ENCODE peak calls at places on chromosomes 3 and 15, in four cellular contexts. T is AG04450, C is IMR-90, N is heart right ventricle. W is an unnamed sample.

GRCh38 chr3:181549266-181549665 is 162.5 kb upstream of the SOX2 start:
- DNase-seq in C (no peak), N (no peak), T (no peak), W (no peak)

GRCh38 chr3:135000465-135000864 is 205.4 kb downstream of the EPHB1 start:
- DNase-seq in N (no peak), C (no peak), T (no peak), W (no peak)

GRCh38 chr3:36595531-36595930 is 168.8 kb downstream of the DCLK3 start:
- DNase-seq in T (no peak), C (no peak), N (no peak), W (no peak)

GRCh38 chr15:101676965-101677364 is 24.8 kb upstream of the TM2D3 start:
- DNase-seq in C (peak; percentile 51), T (no peak), N (no peak), W (peak; percentile 66)

GRCh38 chr15:34927726-34928125 is 41.8 kb downstream of the AQR start:
- DNase-seq in T (no peak), C (no peak), N (no peak), W (no peak)

GRCh38 chr3:141797167-141797773 is 34.1 kb downstream of the GRK7 start:
- DNase-seq in N (peak; percentile 81), C (peak; percentile 7), T (no peak), W (peak; percentile 42)

GRCh38 chr3:160163259-160163878 is 61.9 kb upstream of the C3orf80 start:
- DNase-seq in T (peak; percentile 15), N (no peak), C (peak; percentile 47), W (no peak)

GRCh38 chr3:127407026-127407939 is 119.4 kb upstream of the PRR20G start:
- DNase-seq in T (no peak), C (no peak), N (peak; percentile 1), W (no peak)

GRCh38 chr15:89099968-89100367 is 11.7 kb downstream of the ABHD2 start:
- DNase-seq in C (no peak), N (no peak), T (no peak), W (no peak)

DNA sequence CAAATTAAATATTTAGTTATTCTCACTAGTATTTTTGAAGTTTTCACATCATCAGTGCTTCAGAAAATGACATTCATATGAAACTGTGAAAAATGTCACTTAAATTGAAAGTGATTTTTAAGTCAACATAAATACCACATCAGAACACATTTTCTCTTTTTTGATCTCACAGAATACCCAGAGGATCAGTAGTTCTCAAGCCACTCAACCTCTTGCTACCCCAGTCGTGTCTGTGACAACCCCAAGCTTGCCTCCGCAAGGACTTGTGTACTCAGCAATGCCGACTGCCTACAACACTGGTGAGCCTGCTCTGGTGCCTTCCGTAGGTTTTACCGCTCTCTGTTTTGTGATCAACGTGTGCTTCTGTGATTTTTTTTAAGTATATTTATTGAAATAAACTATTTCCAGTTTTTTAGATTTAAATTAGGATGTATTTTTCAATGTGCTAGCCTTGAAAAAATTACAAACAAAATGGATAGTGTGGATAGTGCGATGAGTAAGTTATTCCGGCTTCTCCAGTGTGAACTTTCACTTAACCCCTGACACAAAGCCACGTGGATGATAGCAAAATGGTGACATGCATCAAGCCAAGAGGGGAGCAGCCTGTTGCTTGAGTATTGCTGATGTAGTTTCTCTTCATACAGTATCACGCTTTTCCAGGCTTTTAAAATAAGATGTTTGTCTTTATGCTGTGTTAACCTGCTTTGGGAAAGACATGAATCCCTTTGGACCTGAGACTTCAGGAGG is 26.5 kb downstream of the LYSMD4 start:
- DNase-seq in N (no peak), T (no peak), C (no peak), W (no peak)
- H3K4me3 ChIP-seq in N (no peak overlapping the region), T (no peak overlapping the region), C (no peak overlapping the region), W (no peak overlapping the region)

GRCh38 chr15:40323239-40323952 is at the start of gene INAFM2:
- DNase-seq in T (peak; percentile 85), N (peak; percentile 90), C (peak; percentile 92), W (peak; percentile 96)
- TF ChIP-seq CTCF in T (peak; percentile 67), N (peak; percentile 86), C (peak; percentile 74), W (peak; percentile 50)

GRCh38 chr15:20646529-20647142 is 105.0 kb upstream of the GOLGA6L6 start:
- DNase-seq in N (no peak), T (no peak), C (no peak), W (no peak)
- H3K9me3 ChIP-seq in N (no peaks in the 10 kb centered on the region), T (peaks cover 23% of the 10 kb centered on the region), C (peaks cover 23% of the 10 kb centered on the region), W (no peaks in the 10 kb centered on the region)

GRCh38 chr3:129602309-129602708 is 4.2 kb downstream of the PLXND1 start:
- DNase-seq in T (no peak), C (no peak), N (no peak), W (peak; percentile 39)
- H3K4me3 ChIP-seq in T (no peak overlapping the region), C (no peak overlapping the region), N (peak overlapping the region; percentile 74), W (no peak overlapping the region)

GRCh38 chr3:147383617-147384016 is 22.7 kb downstream of the ZIC4 start:
- DNase-seq in T (no peak), C (no peak), N (no peak), W (no peak)
- TF ChIP-seq CTCF in T (peak; percentile 17), C (no peak), N (no peak), W (peak; percentile 27)

DNA sequence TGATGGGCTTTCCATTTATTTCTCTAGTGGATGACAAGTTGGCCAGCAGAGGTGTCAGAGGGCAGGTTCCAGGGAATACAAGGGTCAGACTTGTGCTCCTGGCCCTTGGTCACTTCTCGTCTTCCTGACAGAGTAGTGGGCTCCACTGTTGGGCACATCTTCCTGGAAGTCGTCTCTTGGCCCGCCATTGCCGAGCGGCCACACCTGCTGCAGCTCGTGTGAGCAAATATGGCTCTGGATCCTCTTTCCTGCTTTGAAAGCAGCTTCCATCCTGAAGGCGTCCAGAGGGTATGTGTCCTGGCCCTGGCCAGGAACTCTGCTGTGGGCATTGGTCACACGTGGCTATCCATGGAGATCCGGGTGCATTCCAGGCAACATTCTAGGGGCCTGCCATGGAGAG is 100.2 kb downstream of the SNRPN start:
- DNase-seq in C (no peak), T (no peak), N (no peak), W (no peak)
- H3K9me3 ChIP-seq in C (peaks cover 100% of the 10 kb centered on the region), T (peaks cover 100% of the 10 kb centered on the region), N (peaks cover 99% of the 10 kb centered on the region), W (peaks cover 78% of the 10 kb centered on the region)

GRCh38 chr15:92879949-92880725 is 20.0 kb upstream of the CHD2 start:
- DNase-seq in T (no peak), C (no peak), N (no peak), W (no peak)

GRCh38 chr15:92881838-92882696 is 18.1 kb upstream of the CHD2 start:
- DNase-seq in C (peak; percentile 100), T (peak; percentile 100), N (peak; percentile 99), W (peak; percentile 98)

GRCh38 chr15:92882697-92883642 is 17.2 kb upstream of the CHD2 start:
- DNase-seq in T (no peak), N (no peak), C (no peak), W (no peak)

GRCh38 chr15:92880796-92881569 is 19.1 kb upstream of the CHD2 start:
- DNase-seq in T (no peak), C (no peak), N (no peak), W (no peak)

GRCh38 chr15:92881570-92881837 is 18.6 kb upstream of the CHD2 start:
- DNase-seq in C (no peak), N (no peak), T (no peak), W (no peak)
- H3K4me3 ChIP-seq in C (no peak overlapping the region), N (peak overlapping the region; percentile 55), T (peak overlapping the region; percentile 55), W (no peak overlapping the region)

DNA sequence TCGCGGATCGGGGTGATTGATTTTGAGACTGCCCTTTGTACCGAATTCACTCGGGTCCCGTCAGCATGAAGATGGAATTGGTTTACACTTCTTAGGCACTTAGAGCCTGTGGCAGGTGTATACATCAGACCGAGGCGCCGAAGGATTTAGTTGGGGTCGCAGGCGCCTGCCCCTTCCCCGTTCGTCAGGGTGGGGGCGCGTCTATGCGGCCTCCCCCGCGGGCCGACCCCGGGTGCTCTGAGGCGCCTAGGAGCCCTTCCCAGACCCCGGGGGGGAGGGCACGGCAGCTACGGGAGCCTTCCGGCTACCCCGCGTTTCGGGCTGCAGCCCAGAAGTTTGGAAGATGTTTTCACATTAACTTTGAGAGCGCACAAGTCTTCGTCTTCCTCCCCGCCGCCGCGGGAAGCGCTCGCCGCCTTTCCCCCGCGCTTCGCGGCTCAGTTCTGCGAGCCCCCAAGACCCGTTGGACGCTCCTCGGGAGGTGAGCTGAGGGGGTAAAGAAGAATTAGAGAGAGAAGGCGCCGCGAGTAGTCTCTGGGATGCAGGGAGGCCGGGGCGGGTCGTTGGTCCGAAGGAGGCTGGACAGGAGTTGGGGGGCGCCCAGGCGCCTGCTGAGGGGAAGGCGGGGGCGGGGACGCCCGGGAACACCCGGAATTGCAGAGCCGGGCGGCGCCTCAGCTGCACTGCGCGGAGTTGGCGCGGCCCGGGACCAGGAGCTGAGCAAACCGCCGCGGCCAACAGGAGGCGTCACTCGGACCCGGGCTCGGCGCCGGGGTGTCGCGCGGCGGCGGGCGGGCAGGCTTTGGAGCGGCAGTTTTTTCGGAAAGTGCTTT is 737 bp downstream of the TIPARP start:
- DNase-seq in C (peak; percentile 43), N (peak; percentile 65), T (no peak), W (peak; percentile 55)
- TF ChIP-seq CTCF in C (no peak), N (peak; percentile 64), T (peak; percentile 47), W (peak; percentile 62)

DNA sequence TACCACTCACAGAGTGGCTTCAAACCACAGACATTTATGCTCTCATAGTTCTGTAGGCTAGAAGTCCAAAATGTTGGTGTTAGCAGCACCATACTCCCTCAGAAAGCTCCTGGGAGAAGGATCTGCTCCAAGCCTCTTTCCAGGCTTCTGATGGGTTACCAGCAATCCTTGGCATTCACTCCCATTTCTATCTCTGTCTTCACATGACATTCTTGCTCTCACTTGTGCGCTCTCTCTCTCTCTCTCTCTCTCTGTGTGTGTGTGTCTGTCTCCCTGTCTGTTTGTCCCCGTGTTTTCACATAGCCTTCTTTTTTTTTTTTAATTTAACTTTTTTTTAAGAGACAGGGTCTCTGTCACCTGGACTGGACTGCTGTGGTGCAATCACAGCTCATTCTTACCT is 26.3 kb downstream of the CDAN1 start:
- DNase-seq in C (no peak), N (no peak), T (no peak), W (no peak)
- H3K9me3 ChIP-seq in C (no peaks in the 10 kb centered on the region), N (no peaks in the 10 kb centered on the region), T (no peaks in the 10 kb centered on the region), W (no peaks in the 10 kb centered on the region)